ENCODE peak calls at places on chromosomes 13 and 19, in four cellular contexts. P is IMR-90, W is stomach, G is astrocyte of the spinal cord. X is an unnamed sample.

GRCh38 chr19:28687296-28687695 is 525.7 kb downstream of the UQCRFS1 start:
- DNase-seq in G (no peak), P (no peak), W (no peak), X (no peak)

GRCh38 chr13:44230071-44230470 is 143.6 kb upstream of the SERP2 start:
- DNase-seq in G (no peak), W (no peak), P (peak), X (no peak)

GRCh38 chr19:2166741-2167738 is 3.3 kb downstream of the DOT1L start:
- DNase-seq in G (peak), P (peak), W (peak), X (no peak)

GRCh38 chr13:20461481-20461859 is 64.2 kb downstream of the CRYL1 start:
- DNase-seq in W (no peak), P (peak), G (peak), X (no peak)

GRCh38 chr19:58544591-58545285 is 874 bp downstream of the TRIM28 start:
- DNase-seq in G (peak), W (no peak), P (peak), X (no peak)

GRCh38 chr13:23609414-23610186 is 39.4 kb downstream of the TNFRSF19 start:
- DNase-seq in W (no peak), P (peak), G (peak), X (no peak)

GRCh38 chr19:50230379-50231351 is 27.2 kb downstream of the MYH14 start:
- DNase-seq in W (no peak), G (no peak), P (no peak), X (no peak)

GRCh38 chr13:112716841-112717520 is 27.1 kb downstream of the ATP11A start:
- DNase-seq in G (no peak), W (no peak), P (no peak), X (no peak)

GRCh38 chr13:26978081-26978860 is 193.3 kb downstream of the USP12 start:
- DNase-seq in P (no peak), G (no peak), W (no peak), X (no peak)

GRCh38 chr19:11540642-11541041 is 2.0 kb downstream of the CNN1 start:
- DNase-seq in P (no peak), W (no peak), G (no peak), X (no peak)

GRCh38 chr13:42400188-42400833 is 128.4 kb downstream of the AKAP11 start:
- DNase-seq in G (no peak), P (no peak), W (no peak), X (no peak)

GRCh38 chr13:94332360-94333040 is 147.0 kb downstream of the DCT start:
- DNase-seq in P (peak), W (no peak), G (no peak), X (no peak)

GRCh38 chr19:42428676-42429075 is 1.5 kb upstream of the LIPE start:
- DNase-seq in W (no peak), G (no peak), P (no peak), X (no peak)

GRCh38 chr13:100434010-100434763 is 154.4 kb downstream of the GGACT start:
- DNase-seq in W (no peak), G (peak), P (peak), X (peak)

GRCh38 chr13:112761701-112762689 is 72.2 kb downstream of the ATP11A start:
- DNase-seq in G (no peak), P (peak), W (no peak), X (no peak)

GRCh38 chr19:42563352-42564210 is 31.1 kb downstream of the CEACAM8 start:
- DNase-seq in P (peak), W (peak), G (peak), X (peak)

GRCh38 chr13:25778808-25779207 is 273.0 kb downstream of the SHISA2 start:
- DNase-seq in W (no peak), G (no peak), P (no peak), X (no peak)

GRCh38 chr19:1074512-1075283 is 7.7 kb downstream of the ARHGAP45 start:
- DNase-seq in G (no peak), P (no peak), W (peak), X (no peak)

GRCh38 chr19:15587663-15588062 is 27.4 kb upstream of the CYP4F8 start:
- DNase-seq in G (no peak), P (no peak), W (peak), X (no peak)

GRCh38 chr13:60572003-60572792 is 175.2 kb downstream of the TDRD3 start:
- DNase-seq in G (peak), W (no peak), P (peak), X (no peak)

GRCh38 chr19:2798733-2799132 is 13.4 kb downstream of the THOP1 start:
- DNase-seq in G (no peak), W (no peak), P (peak), X (no peak)

GRCh38 chr19:10361569-10362011 is 18.8 kb downstream of the TYK2 start:
- DNase-seq in G (no peak), W (no peak), P (no peak), X (no peak)

GRCh38 chr19:29927944-29928669 is 13.9 kb upstream of the URI1 start:
- DNase-seq in G (no peak), P (no peak), W (no peak), X (peak)

GRCh38 chr13:44116562-44117315 is 237.0 kb downstream of the LACC1 start:
- DNase-seq in G (no peak), P (peak), W (no peak), X (no peak)

GRCh38 chr19:14089662-14090508 is 666 bp downstream of the SAMD1 start:
- DNase-seq in W (peak), P (peak), G (peak), X (no peak)

GRCh38 chr13:29924482-29924884 is 74.1 kb upstream of the UBL3 start:
- DNase-seq in P (peak), G (peak), W (no peak), X (no peak)

GRCh38 chr13:21338156-21338555 is 120.9 kb downstream of the ZDHHC20 start:
- DNase-seq in W (no peak), G (no peak), P (no peak), X (no peak)

GRCh38 chr19:17522988-17523872 is 11.8 kb downstream of the PGLS start:
- DNase-seq in W (peak), P (no peak), G (no peak), X (peak)

GRCh38 chr13:64457976-64458375 is 2772.2 kb downstream of the PCDH9 start:
- DNase-seq in P (peak), G (peak), W (no peak), X (no peak)

GRCh38 chr19:15453091-15453498 is 3.3 kb upstream of the WIZ start:
- DNase-seq in G (no peak), W (no peak), P (no peak), X (no peak)

GRCh38 chr19:53671621-53672111 is 39.9 kb downstream of the DPRX start:
- DNase-seq in W (no peak), P (no peak), G (no peak), X (no peak)
- TF ChIP-seq CTCF in W (no peak), P (no peak), G (no peak), X (no peak)

GRCh38 chr13:95447766-95448165 is 104.8 kb upstream of the CLDN10 start:
- DNase-seq in P (no peak), G (no peak), W (no peak), X (no peak)
- TF ChIP-seq CTCF in P (no peak), G (no peak), W (no peak), X (no peak)

DNA sequence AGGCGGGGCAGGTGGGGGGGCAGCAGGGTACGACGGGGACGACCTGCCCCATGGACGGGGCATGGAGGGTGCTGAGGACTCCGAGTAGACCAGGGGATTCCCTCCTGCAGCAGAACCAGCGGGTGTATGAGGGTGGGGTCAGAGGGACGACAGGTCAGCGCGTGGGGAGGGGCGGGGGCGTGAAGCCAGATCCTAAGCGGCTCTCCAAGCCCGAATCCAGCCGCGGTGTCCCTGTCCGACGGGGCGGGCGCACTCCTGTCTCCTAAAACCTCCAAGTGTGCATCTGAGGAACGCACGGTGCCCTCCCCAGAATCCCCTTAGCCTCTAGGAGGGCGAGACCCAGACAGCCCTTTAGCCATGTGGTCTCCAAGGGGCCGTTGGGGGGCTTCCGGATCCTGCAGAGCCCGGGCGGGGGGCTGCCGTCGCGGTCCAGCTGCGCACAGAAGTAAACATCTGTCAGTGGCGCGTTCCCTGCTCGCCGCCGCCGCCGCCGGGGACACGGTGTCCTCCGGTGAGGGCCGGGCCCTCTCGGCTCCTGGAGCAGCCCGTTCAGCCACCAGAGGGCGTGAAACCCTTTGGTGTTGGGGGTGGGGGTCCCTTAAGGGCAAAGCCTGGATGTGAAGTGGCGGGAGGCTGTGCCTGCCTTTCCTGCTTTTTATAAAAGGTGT is 732 bp downstream of the NRTN start:
- DNase-seq in G (peak), P (peak), W (peak), X (no peak)
- TF ChIP-seq CTCF in G (peak), P (peak), W (peak), X (peak)

GRCh38 chr13:32473650-32474049 is 45.7 kb upstream of the N4BP2L1 start:
- DNase-seq in W (no peak), P (no peak), G (no peak), X (no peak)

GRCh38 chr13:32475403-32475802 is 47.5 kb upstream of the N4BP2L1 start:
- DNase-seq in W (no peak), G (no peak), P (no peak), X (no peak)

GRCh38 chr13:32476021-32476731 is 48.2 kb upstream of the N4BP2L1 start:
- DNase-seq in G (no peak), P (no peak), W (no peak), X (no peak)

GRCh38 chr13:32472194-32472621 is 44.3 kb upstream of the N4BP2L1 start:
- DNase-seq in G (no peak), P (no peak), W (no peak), X (peak)

GRCh38 chr13:32476892-32477291 is 49.0 kb upstream of the N4BP2L1 start:
- DNase-seq in G (no peak), P (no peak), W (no peak), X (no peak)
- TF ChIP-seq CTCF in G (no peak), P (no peak), W (no peak), X (no peak)

DNA sequence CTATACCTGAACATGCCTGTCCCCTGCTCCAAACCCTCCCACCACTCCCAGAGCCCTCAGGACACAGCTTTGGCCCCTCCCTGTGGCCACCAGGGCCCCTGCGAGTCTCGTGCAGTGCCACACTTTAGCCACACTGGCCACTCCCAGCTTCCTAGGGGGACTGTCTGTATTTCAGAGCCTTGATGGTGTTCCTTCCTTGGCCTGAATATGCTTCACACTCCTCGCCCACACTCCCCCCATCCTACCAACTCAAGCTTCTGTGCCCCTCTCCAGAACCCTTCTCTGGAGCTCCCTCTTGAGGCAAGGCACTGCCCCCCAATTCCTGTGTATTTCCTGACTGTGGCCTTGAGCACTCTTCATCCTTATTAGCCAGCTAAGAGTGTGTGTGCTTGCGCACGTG is 80.2 kb downstream of the DPF1 start:
- DNase-seq in W (no peak), P (no peak), G (no peak), X (no peak)
- TF ChIP-seq CTCF in W (no peak), P (peak), G (peak), X (peak)

DNA sequence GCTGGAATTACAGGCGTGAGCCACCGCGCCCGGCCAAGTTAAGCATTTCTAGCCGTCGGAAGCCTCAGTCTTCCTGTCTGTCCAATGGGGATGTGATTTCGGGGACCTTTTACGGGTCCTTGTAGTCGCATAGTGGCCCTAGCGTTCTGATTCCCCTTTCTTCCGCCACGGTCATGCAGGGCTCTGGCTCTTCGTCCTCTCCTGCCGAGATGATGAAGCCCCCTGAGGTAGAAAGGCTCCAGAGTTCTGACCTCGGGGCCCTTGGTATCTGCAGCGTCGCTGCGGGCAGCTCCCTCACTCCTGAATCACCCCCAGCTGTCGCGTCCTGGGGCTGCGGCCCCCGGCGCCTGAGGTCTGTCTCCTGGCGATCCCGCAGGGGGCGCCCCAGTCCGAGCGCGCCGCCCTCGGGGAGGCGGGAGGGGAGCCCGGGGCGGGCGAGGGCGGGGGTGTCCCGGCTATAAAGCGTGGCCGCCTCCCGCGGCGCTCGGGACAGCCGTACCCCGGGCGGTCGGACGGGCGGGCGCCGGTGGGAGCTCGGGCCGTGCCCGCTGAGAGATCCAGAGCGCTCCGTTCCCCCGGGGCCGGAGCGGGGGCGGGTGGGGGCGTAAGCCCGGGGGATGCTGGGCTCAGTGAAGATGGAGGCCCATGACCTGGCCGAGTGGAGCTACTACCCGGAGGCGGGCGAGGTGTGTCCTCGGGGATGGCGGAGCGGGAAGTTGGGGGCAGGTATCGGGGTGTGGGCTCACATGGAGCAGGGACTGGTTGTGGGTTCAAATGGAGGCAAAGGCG is at the start of gene FOXA3:
- DNase-seq in G (peak), P (peak), W (peak), X (no peak)
- TF ChIP-seq CTCF in G (peak), P (peak), W (peak), X (peak)

GRCh38 chr13:98468352-98468751 is 108.6 kb downstream of the STK24 start:
- DNase-seq in W (no peak), G (no peak), P (no peak), X (no peak)
- TF ChIP-seq CTCF in W (no peak), G (peak), P (no peak), X (peak)

GRCh38 chr19:7682175-7682855 is 1.7 kb downstream of the TRAPPC5 start:
- DNase-seq in W (no peak), P (no peak), G (no peak), X (no peak)
- TF ChIP-seq CTCF in W (no peak), P (peak), G (peak), X (peak)

GRCh38 chr19:51565583-51565982 is 5.5 kb upstream of the ZNF175 start:
- DNase-seq in G (no peak), W (no peak), P (no peak), X (no peak)

GRCh38 chr19:51568456-51568855 is 2.6 kb upstream of the ZNF175 start:
- DNase-seq in G (no peak), P (no peak), W (no peak), X (no peak)

GRCh38 chr19:51566489-51567100 is 4.5 kb upstream of the ZNF175 start:
- DNase-seq in P (no peak), W (no peak), G (no peak), X (no peak)

GRCh38 chr19:51567583-51567982 is 3.5 kb upstream of the ZNF175 start:
- DNase-seq in P (no peak), W (no peak), G (no peak), X (no peak)

GRCh38 chr19:51564791-51565190 is 6.3 kb upstream of the ZNF175 start:
- DNase-seq in P (no peak), W (no peak), G (no peak), X (peak)
- TF ChIP-seq CTCF in P (no peak), W (no peak), G (no peak), X (peak)